ENCODE peak calls at places on chromosomes 11 and 22, in six cellular contexts. S is Peyer's patch; D is cardiac muscle cell; B is naive thymus-derived CD4-positive, alpha-beta T cell; O is heart right ventricle; W is dorsolateral prefrontal cortex. L is an unnamed sample. For H3K27me3, the result is how much of the 10 kb centered on the place peaks cover.

GRCh38 chr11:132648841-132649240 is 883.5 kb downstream of the OPCML start:
- DNase-seq in S (no peak), D (no peak), B (no peak), O (no peak), W (no peak), L (no peak)

GRCh38 chr11:17259519-17259918 is 17.0 kb upstream of the NUCB2 start:
- DNase-seq in S (no peak), D (no peak), B (no peak), O (no peak), W (no peak), L (no peak)

GRCh38 chr11:22807391-22807790 is 22.2 kb downstream of the SVIP start:
- DNase-seq in S (no peak), D (no peak), B (no peak), O (no peak), W (no peak), L (no peak)

GRCh38 chr11:128085276-128085675 is 502.1 kb downstream of the ETS1 start:
- DNase-seq in S (no peak), D (no peak), B (peak), O (no peak), W (no peak), L (no peak)

GRCh38 chr11:69312418-69313399 is 18.8 kb downstream of the MYEOV start:
- DNase-seq in S (no peak), D (peak), B (no peak), O (peak), W (no peak), L (no peak)

GRCh38 chr11:13339196-13340153 is 61.9 kb downstream of the BMAL1 start:
- DNase-seq in S (no peak), D (peak), B (peak), O (no peak), W (no peak), L (no peak)

GRCh38 chr22:37735054-37735453 is 38.2 kb downstream of the TRIOBP start:
- DNase-seq in S (peak), D (no peak), B (no peak), O (peak), W (peak), L (peak)

GRCh38 chr11:74462009-74462408 is 5.3 kb downstream of the KCNE3 start:
- DNase-seq in S (peak), D (peak), B (no peak), O (peak), W (no peak), L (peak)

GRCh38 chr11:103016031-103016430 is 60.5 kb upstream of the MMP13 start:
- DNase-seq in S (no peak), D (no peak), B (no peak), O (no peak), W (no peak), L (no peak)

GRCh38 chr22:37148031-37148651 is 1.6 kb downstream of the IL2RB start:
- DNase-seq in S (no peak), D (no peak), B (peak), O (no peak), W (no peak), L (no peak)

DNA sequence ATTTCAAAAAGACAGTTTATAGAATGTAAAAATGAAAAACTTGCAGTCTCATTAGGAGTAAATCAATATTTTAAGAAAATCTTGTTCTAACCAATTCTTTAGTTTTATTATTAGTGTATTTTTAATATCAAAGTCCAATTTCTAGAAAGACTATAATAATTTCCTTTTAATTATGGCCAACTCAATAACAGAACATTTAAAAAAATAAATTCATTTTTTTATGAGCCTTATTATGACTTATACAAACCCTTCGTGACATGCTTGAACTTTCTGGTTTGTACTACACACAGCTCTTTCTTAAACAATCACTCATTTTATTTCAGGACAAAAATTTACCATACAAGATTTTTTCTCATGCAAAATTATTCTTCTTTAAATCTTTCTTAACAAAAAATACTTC is 11.7 kb upstream of the MRGPRE start:
- DNase-seq in S (no peak), D (no peak), B (no peak), O (no peak), W (no peak), L (no peak)
- H3K27me3 ChIP-seq in S (under half), D (under half), B (under half), O (under half), W (under half), L (under half)

GRCh38 chr11:96330511-96330859 is 12.5 kb downstream of the MAML2 start:
- DNase-seq in S (no peak), D (no peak), B (no peak), O (no peak), W (no peak), L (no peak)

GRCh38 chr11:96331556-96332168 is 11.3 kb downstream of the MAML2 start:
- DNase-seq in S (no peak), D (no peak), B (no peak), O (no peak), W (no peak), L (no peak)

GRCh38 chr11:96334219-96334618 is 8.8 kb downstream of the MAML2 start:
- DNase-seq in S (no peak), D (no peak), B (no peak), O (no peak), W (no peak), L (no peak)

GRCh38 chr11:96333076-96333744 is 9.8 kb downstream of the MAML2 start:
- DNase-seq in S (no peak), D (no peak), B (no peak), O (no peak), W (no peak), L (no peak)

DNA sequence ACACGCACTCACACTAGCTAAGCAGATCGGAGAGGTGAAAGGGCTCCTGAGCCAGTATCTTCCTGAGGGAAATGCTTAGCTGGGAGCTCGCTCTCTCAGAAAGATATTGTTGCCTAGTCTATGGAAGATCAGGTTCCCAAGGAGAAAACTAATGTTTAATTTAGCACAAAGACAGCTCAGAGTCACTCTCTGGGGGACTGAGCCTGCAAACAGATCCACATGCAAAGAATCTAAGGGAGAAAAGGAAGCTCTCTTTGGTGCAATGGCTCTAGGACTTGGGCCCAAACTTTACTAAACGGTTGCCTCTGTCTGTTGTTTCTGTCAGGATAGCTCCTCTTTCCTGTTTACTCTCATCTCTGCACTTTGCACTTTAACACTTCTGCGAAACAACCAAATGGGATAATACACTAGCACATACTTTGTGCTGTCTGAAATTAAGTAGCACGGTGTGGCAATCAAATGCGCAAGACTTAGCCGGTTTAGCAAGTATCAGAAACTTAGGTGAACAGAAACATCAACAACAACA is 10.7 kb downstream of the MAML2 start:
- DNase-seq in S (no peak), D (no peak), B (no peak), O (no peak), W (no peak), L (no peak)
- H3K4me3 ChIP-seq in S (no peak), D (no peak), B (no peak), O (no peak), W (no peak), L (no peak)

GRCh38 chr22:31084811-31085492 is 3.8 kb downstream of the SMTN start:
- DNase-seq in S (peak), D (peak), B (peak), O (peak), W (peak), L (peak)

GRCh38 chr22:31086703-31087330 is 5.7 kb downstream of the SMTN start:
- DNase-seq in S (no peak), D (no peak), B (no peak), O (no peak), W (no peak), L (no peak)

GRCh38 chr22:31085493-31085824 is 4.3 kb downstream of the SMTN start:
- DNase-seq in S (no peak), D (peak), B (no peak), O (peak), W (peak), L (peak)

GRCh38 chr22:31083923-31084810 is 3.0 kb downstream of the SMTN start:
- DNase-seq in S (no peak), D (no peak), B (no peak), O (peak), W (no peak), L (peak)

GRCh38 chr22:31085928-31086327 is 4.8 kb downstream of the SMTN start:
- DNase-seq in S (no peak), D (no peak), B (no peak), O (no peak), W (no peak), L (no peak)
- H3K27ac ChIP-seq in S (peak), D (no peak), B (no peak), O (peak), W (peak), L (peak)

DNA sequence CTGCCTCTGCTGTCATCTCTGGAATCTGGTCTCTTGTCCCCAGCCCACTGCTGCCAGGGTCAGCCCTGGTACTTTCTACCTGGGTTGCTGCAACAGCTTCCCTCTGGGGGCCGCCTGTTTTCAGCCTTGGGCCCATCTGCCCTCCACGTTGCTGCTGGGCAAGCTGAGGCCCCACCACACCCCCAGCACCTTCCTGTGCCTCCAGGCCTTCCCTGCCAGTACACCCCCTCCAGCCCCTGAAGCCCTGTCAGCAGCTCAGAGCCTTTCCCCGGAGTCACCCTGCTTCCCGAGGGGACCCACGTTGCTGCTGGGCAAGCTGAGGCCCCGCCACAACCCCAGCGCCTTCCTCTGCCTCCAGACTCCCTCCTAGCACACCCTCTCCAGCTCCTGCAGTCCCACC is 3.3 kb upstream of the SAMM50 start:
- DNase-seq in S (no peak), D (no peak), B (no peak), O (no peak), W (no peak), L (no peak)
- H3K27me3 ChIP-seq in S (under half), D (under half), B (under half), O (under half), W (under half), L (under half)

L was measured in pancreas.